ENCODE peak calls at places on chromosomes 16 and 17, in eight cellular contexts. One of them, this sample, is unnamed.

GRCh38 chr16:64391009-64391663 is 730.7 kb downstream of the CDH11 start:
- DNase-seq in testis: no peak
- DNase-seq in pulmonary artery endothelial cell: no peak
- DNase-seq in activated CD4-positive, CD25-positive, alpha-beta regulatory T cell treated with anti-CD3 and anti-CD28 coated beads, Interleukin-2, amount 50 U/mL, for 16 hours: no peak
- DNase-seq in activated naive CD8-positive, alpha-beta T cell treated with anti-CD3 and anti-CD28 coated beads for 36 hours: no peak
- DNase-seq in nucleus accumbens: no peak
- DNase-seq in GM13977: no peak
- DNase-seq in astrocyte of the spinal cord: peak
- DNase-seq in this sample: no peak

GRCh38 chr17:81866440-81867122 is 4.6 kb downstream of the ARHGDIA start:
- DNase-seq in testis: no peak
- DNase-seq in activated naive CD8-positive, alpha-beta T cell treated with anti-CD3 and anti-CD28 coated beads for 36 hours: no peak
- DNase-seq in activated CD4-positive, CD25-positive, alpha-beta regulatory T cell treated with anti-CD3 and anti-CD28 coated beads, Interleukin-2, amount 50 U/mL, for 16 hours: no peak
- DNase-seq in nucleus accumbens: no peak
- DNase-seq in pulmonary artery endothelial cell: no peak
- DNase-seq in GM13977: no peak
- DNase-seq in astrocyte of the spinal cord: no peak
- DNase-seq in this sample: no peak

GRCh38 chr17:38358586-38359513 is 7.2 kb downstream of the SOCS7 start:
- DNase-seq in testis: no peak
- DNase-seq in astrocyte of the spinal cord: no peak
- DNase-seq in activated naive CD8-positive, alpha-beta T cell treated with anti-CD3 and anti-CD28 coated beads for 36 hours: no peak
- DNase-seq in GM13977: no peak
- DNase-seq in nucleus accumbens: no peak
- DNase-seq in pulmonary artery endothelial cell: no peak
- DNase-seq in activated CD4-positive, CD25-positive, alpha-beta regulatory T cell treated with anti-CD3 and anti-CD28 coated beads, Interleukin-2, amount 50 U/mL, for 16 hours: no peak
- DNase-seq in this sample: no peak

GRCh38 chr17:7043544-7044268 is at the start of gene SLC16A11:
- DNase-seq in astrocyte of the spinal cord: peak
- DNase-seq in nucleus accumbens: no peak
- DNase-seq in testis: peak
- DNase-seq in GM13977: peak
- DNase-seq in activated CD4-positive, CD25-positive, alpha-beta regulatory T cell treated with anti-CD3 and anti-CD28 coated beads, Interleukin-2, amount 50 U/mL, for 16 hours: no peak
- DNase-seq in pulmonary artery endothelial cell: no peak
- DNase-seq in activated naive CD8-positive, alpha-beta T cell treated with anti-CD3 and anti-CD28 coated beads for 36 hours: peak
- DNase-seq in this sample: no peak

GRCh38 chr17:41653421-41654133 is 29.2 kb upstream of the KRT17 start:
- DNase-seq in nucleus accumbens: no peak
- DNase-seq in astrocyte of the spinal cord: no peak
- DNase-seq in activated naive CD8-positive, alpha-beta T cell treated with anti-CD3 and anti-CD28 coated beads for 36 hours: no peak
- DNase-seq in pulmonary artery endothelial cell: no peak
- DNase-seq in testis: no peak
- DNase-seq in activated CD4-positive, CD25-positive, alpha-beta regulatory T cell treated with anti-CD3 and anti-CD28 coated beads, Interleukin-2, amount 50 U/mL, for 16 hours: no peak
- DNase-seq in GM13977: no peak
- DNase-seq in this sample: no peak

GRCh38 chr17:40070895-40071719 is 8.3 kb downstream of the THRA start:
- DNase-seq in astrocyte of the spinal cord: no peak
- DNase-seq in nucleus accumbens: no peak
- DNase-seq in testis: peak
- DNase-seq in GM13977: no peak
- DNase-seq in activated naive CD8-positive, alpha-beta T cell treated with anti-CD3 and anti-CD28 coated beads for 36 hours: no peak
- DNase-seq in pulmonary artery endothelial cell: no peak
- DNase-seq in activated CD4-positive, CD25-positive, alpha-beta regulatory T cell treated with anti-CD3 and anti-CD28 coated beads, Interleukin-2, amount 50 U/mL, for 16 hours: no peak
- DNase-seq in this sample: no peak

GRCh38 chr17:77184474-77184873 is 43.7 kb downstream of the SEC14L1 start:
- DNase-seq in nucleus accumbens: no peak
- DNase-seq in pulmonary artery endothelial cell: no peak
- DNase-seq in activated naive CD8-positive, alpha-beta T cell treated with anti-CD3 and anti-CD28 coated beads for 36 hours: no peak
- DNase-seq in GM13977: no peak
- DNase-seq in testis: no peak
- DNase-seq in activated CD4-positive, CD25-positive, alpha-beta regulatory T cell treated with anti-CD3 and anti-CD28 coated beads, Interleukin-2, amount 50 U/mL, for 16 hours: no peak
- DNase-seq in astrocyte of the spinal cord: peak
- DNase-seq in this sample: no peak

GRCh38 chr16:30570621-30571443 is 682 bp downstream of the ZNF688 start:
- DNase-seq in activated naive CD8-positive, alpha-beta T cell treated with anti-CD3 and anti-CD28 coated beads for 36 hours: no peak
- DNase-seq in activated CD4-positive, CD25-positive, alpha-beta regulatory T cell treated with anti-CD3 and anti-CD28 coated beads, Interleukin-2, amount 50 U/mL, for 16 hours: no peak
- DNase-seq in testis: peak
- DNase-seq in GM13977: peak
- DNase-seq in pulmonary artery endothelial cell: no peak
- DNase-seq in astrocyte of the spinal cord: peak
- DNase-seq in nucleus accumbens: no peak
- DNase-seq in this sample: no peak

GRCh38 chr17:43915561-43915960 is 8.2 kb upstream of the MPP2 start:
- DNase-seq in GM13977: no peak
- DNase-seq in activated CD4-positive, CD25-positive, alpha-beta regulatory T cell treated with anti-CD3 and anti-CD28 coated beads, Interleukin-2, amount 50 U/mL, for 16 hours: no peak
- DNase-seq in astrocyte of the spinal cord: no peak
- DNase-seq in testis: no peak
- DNase-seq in pulmonary artery endothelial cell: no peak
- DNase-seq in nucleus accumbens: no peak
- DNase-seq in activated naive CD8-positive, alpha-beta T cell treated with anti-CD3 and anti-CD28 coated beads for 36 hours: no peak
- DNase-seq in this sample: no peak

GRCh38 chr17:50861822-50862528 is 4.2 kb downstream of the TOB1 start:
- DNase-seq in pulmonary artery endothelial cell: no peak
- DNase-seq in GM13977: no peak
- DNase-seq in testis: no peak
- DNase-seq in astrocyte of the spinal cord: no peak
- DNase-seq in activated naive CD8-positive, alpha-beta T cell treated with anti-CD3 and anti-CD28 coated beads for 36 hours: no peak
- DNase-seq in activated CD4-positive, CD25-positive, alpha-beta regulatory T cell treated with anti-CD3 and anti-CD28 coated beads, Interleukin-2, amount 50 U/mL, for 16 hours: no peak
- DNase-seq in nucleus accumbens: no peak
- DNase-seq in this sample: no peak

GRCh38 chr16:87729266-87729954 is 36.4 kb downstream of the KLHDC4 start:
- DNase-seq in pulmonary artery endothelial cell: no peak
- DNase-seq in testis: no peak
- DNase-seq in nucleus accumbens: no peak
- DNase-seq in astrocyte of the spinal cord: no peak
- DNase-seq in activated naive CD8-positive, alpha-beta T cell treated with anti-CD3 and anti-CD28 coated beads for 36 hours: no peak
- DNase-seq in GM13977: no peak
- DNase-seq in activated CD4-positive, CD25-positive, alpha-beta regulatory T cell treated with anti-CD3 and anti-CD28 coated beads, Interleukin-2, amount 50 U/mL, for 16 hours: no peak
- DNase-seq in this sample: no peak

GRCh38 chr17:53462393-53462811 is 360.3 kb upstream of the KIF2B start:
- DNase-seq in testis: no peak
- DNase-seq in GM13977: no peak
- DNase-seq in activated naive CD8-positive, alpha-beta T cell treated with anti-CD3 and anti-CD28 coated beads for 36 hours: no peak
- DNase-seq in astrocyte of the spinal cord: peak
- DNase-seq in nucleus accumbens: no peak
- DNase-seq in activated CD4-positive, CD25-positive, alpha-beta regulatory T cell treated with anti-CD3 and anti-CD28 coated beads, Interleukin-2, amount 50 U/mL, for 16 hours: no peak
- DNase-seq in pulmonary artery endothelial cell: no peak
- DNase-seq in this sample: no peak

GRCh38 chr16:46638947-46639925 is 18.1 kb upstream of the SHCBP1 start:
- DNase-seq in nucleus accumbens: no peak
- DNase-seq in GM13977: no peak
- DNase-seq in pulmonary artery endothelial cell: no peak
- DNase-seq in astrocyte of the spinal cord: peak
- DNase-seq in activated CD4-positive, CD25-positive, alpha-beta regulatory T cell treated with anti-CD3 and anti-CD28 coated beads, Interleukin-2, amount 50 U/mL, for 16 hours: no peak
- DNase-seq in activated naive CD8-positive, alpha-beta T cell treated with anti-CD3 and anti-CD28 coated beads for 36 hours: no peak
- DNase-seq in testis: no peak
- DNase-seq in this sample: no peak

GRCh38 chr16:53892155-53892554 is 188.2 kb downstream of the FTO start:
- DNase-seq in activated naive CD8-positive, alpha-beta T cell treated with anti-CD3 and anti-CD28 coated beads for 36 hours: peak
- DNase-seq in activated CD4-positive, CD25-positive, alpha-beta regulatory T cell treated with anti-CD3 and anti-CD28 coated beads, Interleukin-2, amount 50 U/mL, for 16 hours: no peak
- DNase-seq in astrocyte of the spinal cord: peak
- DNase-seq in testis: peak
- DNase-seq in GM13977: peak
- DNase-seq in nucleus accumbens: no peak
- DNase-seq in pulmonary artery endothelial cell: no peak
- DNase-seq in this sample: peak

GRCh38 chr16:56866955-56867830 is 2.2 kb downstream of the SLC12A3 start:
- DNase-seq in GM13977: peak
- DNase-seq in nucleus accumbens: no peak
- DNase-seq in pulmonary artery endothelial cell: peak
- DNase-seq in astrocyte of the spinal cord: peak
- DNase-seq in testis: peak
- DNase-seq in activated CD4-positive, CD25-positive, alpha-beta regulatory T cell treated with anti-CD3 and anti-CD28 coated beads, Interleukin-2, amount 50 U/mL, for 16 hours: peak
- DNase-seq in activated naive CD8-positive, alpha-beta T cell treated with anti-CD3 and anti-CD28 coated beads for 36 hours: no peak
- DNase-seq in this sample: no peak

GRCh38 chr16:56121156-56121500 is 70.2 kb upstream of the GNAO1 start:
- DNase-seq in GM13977: no peak
- DNase-seq in astrocyte of the spinal cord: no peak
- DNase-seq in activated CD4-positive, CD25-positive, alpha-beta regulatory T cell treated with anti-CD3 and anti-CD28 coated beads, Interleukin-2, amount 50 U/mL, for 16 hours: no peak
- DNase-seq in nucleus accumbens: no peak
- DNase-seq in pulmonary artery endothelial cell: no peak
- DNase-seq in activated naive CD8-positive, alpha-beta T cell treated with anti-CD3 and anti-CD28 coated beads for 36 hours: no peak
- DNase-seq in testis: no peak
- DNase-seq in this sample: no peak

GRCh38 chr16:85652431-85653221 is 36.1 kb downstream of the GINS2 start:
- DNase-seq in GM13977: no peak
- DNase-seq in activated naive CD8-positive, alpha-beta T cell treated with anti-CD3 and anti-CD28 coated beads for 36 hours: peak
- DNase-seq in pulmonary artery endothelial cell: no peak
- DNase-seq in activated CD4-positive, CD25-positive, alpha-beta regulatory T cell treated with anti-CD3 and anti-CD28 coated beads, Interleukin-2, amount 50 U/mL, for 16 hours: no peak
- DNase-seq in astrocyte of the spinal cord: peak
- DNase-seq in nucleus accumbens: no peak
- DNase-seq in testis: peak
- DNase-seq in this sample: no peak

GRCh38 chr16:56643080-56643778 is 4.8 kb downstream of the MT1A start:
- DNase-seq in testis: peak
- DNase-seq in activated CD4-positive, CD25-positive, alpha-beta regulatory T cell treated with anti-CD3 and anti-CD28 coated beads, Interleukin-2, amount 50 U/mL, for 16 hours: peak
- DNase-seq in astrocyte of the spinal cord: no peak
- DNase-seq in activated naive CD8-positive, alpha-beta T cell treated with anti-CD3 and anti-CD28 coated beads for 36 hours: peak
- DNase-seq in GM13977: peak
- DNase-seq in pulmonary artery endothelial cell: no peak
- DNase-seq in nucleus accumbens: no peak
- DNase-seq in this sample: no peak

This sample was measured in iPS DF 6.9.